ENCODE peak calls at places on chromosomes 13 and 19, in seven cellular contexts. One of them, this sample, is unnamed.

GRCh38 chr13:95710313-95710712 is 33.4 kb downstream of the DNAJC3 start:
- DNase-seq in GM12878: no peak
- DNase-seq in K562: no peak
- DNase-seq in SK-N-SH: no peak
- DNase-seq in H1: no peak
- DNase-seq in HCT116: no peak
- DNase-seq in HepG2: no peak
- DNase-seq in this sample: no peak

GRCh38 chr19:18300930-18301717 is 19.7 kb upstream of the JUND start:
- DNase-seq in GM12878: no peak
- DNase-seq in K562: peak
- DNase-seq in SK-N-SH: no peak
- DNase-seq in H1: no peak
- DNase-seq in HCT116: no peak
- DNase-seq in HepG2: no peak
- DNase-seq in this sample: peak

GRCh38 chr19:5447700-5448311 is 7.4 kb upstream of the ZNRF4 start:
- DNase-seq in GM12878: no peak
- DNase-seq in K562: no peak
- DNase-seq in SK-N-SH: no peak
- DNase-seq in H1: no peak
- DNase-seq in HCT116: no peak
- DNase-seq in HepG2: no peak
- DNase-seq in this sample: no peak

GRCh38 chr13:89923731-89924130 is 1423.8 kb upstream of the MIR17HG start:
- DNase-seq in GM12878: no peak
- DNase-seq in K562: no peak
- DNase-seq in SK-N-SH: no peak
- DNase-seq in H1: no peak
- DNase-seq in HCT116: no peak
- DNase-seq in HepG2: no peak
- DNase-seq in this sample: no peak

GRCh38 chr13:20291037-20291436 is 58.9 kb upstream of the GJB6 start:
- DNase-seq in GM12878: no peak
- DNase-seq in K562: no peak
- DNase-seq in SK-N-SH: no peak
- DNase-seq in H1: no peak
- DNase-seq in HCT116: no peak
- DNase-seq in HepG2: no peak
- DNase-seq in this sample: no peak

GRCh38 chr13:21010621-21011020 is 50.8 kb downstream of the LATS2 start:
- DNase-seq in GM12878: no peak
- DNase-seq in K562: peak
- DNase-seq in SK-N-SH: no peak
- DNase-seq in H1: no peak
- DNase-seq in HCT116: no peak
- DNase-seq in HepG2: peak
- DNase-seq in this sample: no peak

GRCh38 chr19:7670150-7670784 is 1.4 kb downstream of the RETN start:
- DNase-seq in GM12878: no peak
- DNase-seq in K562: peak
- DNase-seq in SK-N-SH: no peak
- DNase-seq in H1: no peak
- DNase-seq in HCT116: no peak
- DNase-seq in HepG2: no peak
- DNase-seq in this sample: no peak

GRCh38 chr19:31054430-31054829 is 294.8 kb downstream of the TSHZ3 start:
- DNase-seq in GM12878: no peak
- DNase-seq in K562: no peak
- DNase-seq in SK-N-SH: peak
- DNase-seq in H1: peak
- DNase-seq in HCT116: no peak
- DNase-seq in HepG2: no peak
- DNase-seq in this sample: peak

GRCh38 chr19:31285744-31286143 is 63.5 kb downstream of the TSHZ3 start:
- DNase-seq in GM12878: no peak
- DNase-seq in K562: no peak
- DNase-seq in SK-N-SH: no peak
- DNase-seq in H1: no peak
- DNase-seq in HCT116: no peak
- DNase-seq in HepG2: no peak
- DNase-seq in this sample: no peak

GRCh38 chr19:4379383-4380253 is 20.7 kb downstream of the SH3GL1 start:
- DNase-seq in GM12878: peak
- DNase-seq in K562: no peak
- DNase-seq in SK-N-SH: peak
- DNase-seq in H1: no peak
- DNase-seq in HCT116: no peak
- DNase-seq in HepG2: no peak
- DNase-seq in this sample: peak

GRCh38 chr19:18894254-18895037 is 1.5 kb downstream of the CERS1 start:
- DNase-seq in GM12878: no peak
- DNase-seq in K562: peak
- DNase-seq in SK-N-SH: peak
- DNase-seq in H1: no peak
- DNase-seq in HCT116: no peak
- DNase-seq in HepG2: no peak
- DNase-seq in this sample: no peak

GRCh38 chr13:102028198-102028597 is 373.6 kb downstream of the FGF14 start:
- DNase-seq in GM12878: no peak
- DNase-seq in K562: no peak
- DNase-seq in SK-N-SH: no peak
- DNase-seq in H1: no peak
- DNase-seq in HCT116: no peak
- DNase-seq in HepG2: no peak
- DNase-seq in this sample: no peak

GRCh38 chr19:7575426-7576040 is 20.1 kb upstream of the CAMSAP3 start:
- DNase-seq in GM12878: no peak
- DNase-seq in K562: peak
- DNase-seq in SK-N-SH: no peak
- DNase-seq in H1: no peak
- DNase-seq in HCT116: peak
- DNase-seq in HepG2: no peak
- DNase-seq in this sample: no peak

GRCh38 chr13:20877902-20878301 is 24.6 kb downstream of the XPO4 start:
- DNase-seq in GM12878: no peak
- DNase-seq in K562: no peak
- DNase-seq in SK-N-SH: no peak
- DNase-seq in H1: no peak
- DNase-seq in HCT116: no peak
- DNase-seq in HepG2: no peak
- DNase-seq in this sample: no peak

DNA sequence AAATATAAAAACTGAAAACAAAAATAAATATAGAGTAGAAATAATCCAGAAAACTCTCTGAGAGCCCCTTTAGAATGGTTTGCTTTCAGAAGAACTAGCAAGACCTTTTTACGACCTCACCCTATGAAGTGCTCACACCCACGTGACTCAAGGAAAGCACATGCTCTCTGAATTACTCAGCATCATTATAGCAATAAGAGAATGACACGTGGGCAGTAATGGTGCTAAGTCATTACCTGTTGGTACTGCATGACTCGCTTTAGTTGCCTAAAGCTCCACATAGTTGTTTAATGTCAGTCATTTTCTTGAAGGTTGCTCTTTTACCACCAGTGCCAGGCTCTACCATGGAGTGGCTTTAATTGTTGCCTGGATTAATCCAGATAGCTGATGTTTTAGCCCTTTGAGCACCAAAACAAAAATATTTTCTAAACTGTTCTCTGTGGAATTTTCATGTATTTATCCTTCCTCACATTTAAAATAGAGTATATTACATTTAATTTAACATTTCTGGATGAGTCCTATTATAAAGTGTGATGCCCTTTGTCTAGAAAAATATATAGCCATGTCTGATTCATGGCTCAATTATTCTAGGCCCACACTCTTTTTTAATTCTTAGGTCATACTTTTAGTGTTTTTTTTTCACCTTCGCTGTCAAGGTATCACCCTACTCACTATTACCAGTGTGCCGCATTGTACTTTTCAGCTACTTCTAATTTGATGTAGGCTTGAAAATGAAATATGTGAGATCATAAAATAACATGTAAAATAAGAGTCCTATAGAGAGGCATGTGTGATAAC is 56.8 kb downstream of the THSD1 start:
- DNase-seq in GM12878: no peak
- DNase-seq in K562: no peak
- DNase-seq in SK-N-SH: no peak
- DNase-seq in H1: no peak
- DNase-seq in HCT116: peak
- DNase-seq in HepG2: no peak
- DNase-seq in this sample: peak
- TF ChIP-seq JUND in GM12878: no peak
- TF ChIP-seq JUND in K562: no peak
- TF ChIP-seq JUND in SK-N-SH: peak
- TF ChIP-seq JUND in H1: no peak
- TF ChIP-seq JUND in HCT116: peak
- TF ChIP-seq JUND in HepG2: no peak
- TF ChIP-seq JUND in this sample: no peak

DNA sequence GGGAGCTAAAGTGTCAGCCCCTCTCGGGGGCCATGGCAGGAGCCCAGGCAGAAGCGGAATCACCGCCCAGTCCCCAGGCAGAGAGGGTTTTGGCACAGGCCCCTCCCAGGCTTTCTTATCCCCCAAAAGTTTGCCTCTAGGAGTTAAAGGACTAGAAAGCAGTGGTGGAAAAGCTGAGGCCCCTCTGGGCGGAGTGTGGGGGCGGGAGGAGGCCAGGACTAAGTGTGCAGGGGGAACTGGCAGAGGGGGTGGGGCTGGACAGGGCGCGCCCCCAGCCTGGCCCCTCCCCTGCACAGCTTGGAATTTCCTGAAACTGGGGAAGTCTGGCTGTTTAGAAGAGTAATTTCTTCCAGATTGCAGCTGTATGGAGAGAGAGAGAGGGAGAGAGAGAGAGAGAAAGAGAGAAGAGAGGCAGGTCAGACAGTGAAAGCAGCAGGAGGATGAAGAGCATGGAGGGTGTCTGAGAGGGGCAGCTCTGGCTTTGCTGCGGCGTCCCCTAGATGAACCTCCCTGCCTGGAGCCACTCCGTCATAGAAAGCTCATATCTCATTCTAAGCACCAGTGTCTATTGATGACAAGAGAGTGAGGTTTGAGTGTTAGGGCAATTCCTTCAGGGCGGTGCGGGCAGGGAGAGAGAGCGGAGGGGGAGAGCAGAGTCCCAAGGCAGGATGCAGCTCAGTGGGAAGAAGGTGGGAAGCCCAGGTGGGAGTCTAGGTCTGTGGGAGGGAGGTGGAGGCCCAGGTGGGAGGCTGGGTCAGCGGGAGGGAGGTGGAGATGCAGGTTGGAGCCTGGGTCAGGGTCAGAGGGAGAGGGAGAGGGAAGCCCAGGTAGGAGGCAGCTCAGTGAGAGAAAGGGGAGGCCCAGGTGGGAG is at the start of gene CDC42EP5:
- DNase-seq in GM12878: no peak
- DNase-seq in K562: peak
- DNase-seq in SK-N-SH: peak
- DNase-seq in H1: no peak
- DNase-seq in HCT116: no peak
- DNase-seq in HepG2: no peak
- DNase-seq in this sample: no peak
- TF ChIP-seq JUND in GM12878: no peak
- TF ChIP-seq JUND in K562: no peak
- TF ChIP-seq JUND in SK-N-SH: no peak
- TF ChIP-seq JUND in H1: no peak
- TF ChIP-seq JUND in HCT116: no peak
- TF ChIP-seq JUND in HepG2: no peak
- TF ChIP-seq JUND in this sample: no peak

DNA sequence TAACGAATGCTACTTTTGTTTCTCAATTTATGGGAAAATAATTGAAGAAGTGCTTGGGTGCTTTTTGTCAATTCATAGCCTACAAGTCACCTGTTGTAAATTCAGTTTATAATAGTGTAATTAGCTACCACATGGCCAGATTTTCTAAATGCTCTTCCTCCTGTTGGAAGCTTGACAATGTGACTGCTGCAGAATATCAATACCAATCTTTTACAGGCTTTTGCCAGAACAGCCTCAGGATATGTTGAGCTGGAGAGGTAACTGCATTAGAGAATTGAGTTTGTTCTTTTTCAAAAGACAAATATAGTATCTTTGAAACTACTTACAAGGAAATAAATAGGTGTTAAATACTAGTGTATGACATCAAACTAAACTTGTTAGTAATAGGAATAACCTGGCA is 277.8 kb downstream of the POU4F1 start:
- DNase-seq in GM12878: no peak
- DNase-seq in K562: no peak
- DNase-seq in SK-N-SH: peak
- DNase-seq in H1: no peak
- DNase-seq in HCT116: no peak
- DNase-seq in HepG2: no peak
- DNase-seq in this sample: peak
- TF ChIP-seq JUND in GM12878: no peak
- TF ChIP-seq JUND in K562: no peak
- TF ChIP-seq JUND in SK-N-SH: no peak
- TF ChIP-seq JUND in H1: no peak
- TF ChIP-seq JUND in HCT116: no peak
- TF ChIP-seq JUND in HepG2: no peak
- TF ChIP-seq JUND in this sample: no peak

DNA sequence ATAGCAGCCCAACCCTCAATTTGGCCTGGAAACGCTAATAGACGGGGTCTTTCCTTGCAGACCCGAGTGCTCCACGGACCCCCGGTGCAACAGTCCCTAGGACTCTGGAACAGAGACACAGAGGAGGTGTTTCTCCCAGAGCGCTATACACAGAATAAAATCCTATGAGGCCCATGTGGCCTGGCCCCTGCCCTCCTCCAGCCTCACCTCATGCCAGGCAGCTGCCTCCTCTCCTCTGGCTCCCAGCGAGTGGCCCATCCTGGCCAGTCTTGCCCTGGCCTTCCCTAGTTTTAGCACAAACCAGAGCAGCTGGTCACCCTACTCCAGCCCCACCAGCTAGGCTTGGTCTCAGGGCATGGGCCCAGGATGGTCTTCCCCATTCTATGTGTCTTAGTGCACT is 20.3 kb downstream of the POP4 start:
- DNase-seq in GM12878: no peak
- DNase-seq in K562: no peak
- DNase-seq in SK-N-SH: no peak
- DNase-seq in H1: no peak
- DNase-seq in HCT116: no peak
- DNase-seq in HepG2: no peak
- DNase-seq in this sample: no peak
- TF ChIP-seq JUND in GM12878: no peak
- TF ChIP-seq JUND in K562: no peak
- TF ChIP-seq JUND in SK-N-SH: no peak
- TF ChIP-seq JUND in H1: no peak
- TF ChIP-seq JUND in HCT116: no peak
- TF ChIP-seq JUND in HepG2: no peak
- TF ChIP-seq JUND in this sample: no peak

GRCh38 chr13:47474845-47475244 is 526.2 kb downstream of the SUCLA2 start:
- DNase-seq in GM12878: no peak
- DNase-seq in K562: no peak
- DNase-seq in SK-N-SH: no peak
- DNase-seq in H1: no peak
- DNase-seq in HCT116: no peak
- DNase-seq in HepG2: no peak
- DNase-seq in this sample: no peak
- TF ChIP-seq JUND in GM12878: no peak
- TF ChIP-seq JUND in K562: no peak
- TF ChIP-seq JUND in SK-N-SH: no peak
- TF ChIP-seq JUND in H1: no peak
- TF ChIP-seq JUND in HCT116: no peak
- TF ChIP-seq JUND in HepG2: no peak
- TF ChIP-seq JUND in this sample: no peak

This sample was measured in T47D.